ENCODE peak calls at places on chromosomes 6 and 20, in seven cellular contexts. R is iris pigment epithelial cell; F is coronary artery; A is CD8-positive, alpha-beta T cell; Y is GM23248; E is GM18507; S is CD4-positive, alpha-beta T cell. D is an unnamed sample.

GRCh38 chr20:57747889-57748456 is 38.2 kb upstream of the PMEPA1 start:
- DNase-seq in F (no peak), E (no peak), R (no peak), Y (no peak), A (no peak), S (no peak), D (no peak)

GRCh38 chr6:35370799-35371493 is 28.6 kb downstream of the PPARD start:
- DNase-seq in R (peak; percentile 34), S (no peak), Y (peak; percentile 88), E (no peak), A (no peak), F (no peak), D (no peak)

GRCh38 chr6:168126566-168127383 is 47.8 kb upstream of the FRMD1 start:
- DNase-seq in Y (no peak), A (no peak), E (no peak), S (no peak), F (peak; percentile 71), R (no peak), D (no peak)

GRCh38 chr6:19369770-19370169 is 467.4 kb upstream of the ID4 start:
- DNase-seq in F (no peak), Y (no peak), A (no peak), S (no peak), E (no peak), R (peak; percentile 39), D (no peak)

GRCh38 chr20:61980647-61981583 is 84.8 kb downstream of the TAF4 start:
- DNase-seq in Y (peak; percentile 24), F (no peak), A (no peak), R (peak; percentile 39), S (no peak), E (no peak), D (peak; percentile 59)

GRCh38 chr6:34391023-34391485 is 1.4 kb downstream of the NUDT3 start:
- DNase-seq in E (no peak), R (peak; percentile 80), A (no peak), S (no peak), F (no peak), Y (peak; percentile 83), D (peak; percentile 79)

GRCh38 chr20:57555457-57556184 is 5.3 kb upstream of the PCK1 start:
- DNase-seq in A (no peak), S (no peak), Y (no peak), F (no peak), E (no peak), R (no peak), D (no peak)

GRCh38 chr6:148869589-148869988 is 122.8 kb downstream of the UST start:
- DNase-seq in E (no peak), A (no peak), S (no peak), R (peak; percentile 92), F (no peak), Y (peak; percentile 94), D (no peak)

GRCh38 chr6:168097621-168098430 is 18.8 kb upstream of the FRMD1 start:
- DNase-seq in R (no peak), S (no peak), F (no peak), E (no peak), Y (no peak), A (no peak), D (no peak)

GRCh38 chr6:41698350-41698781 is 37.0 kb downstream of the TFEB start:
- DNase-seq in R (peak; percentile 98), A (no peak), Y (peak; percentile 75), S (no peak), E (no peak), F (no peak), D (peak; percentile 71)

GRCh38 chr6:57283096-57283495 is 34.3 kb upstream of the PRIM2 start:
- DNase-seq in Y (no peak), E (no peak), A (no peak), R (peak; percentile 41), F (no peak), S (no peak), D (peak; percentile 9)

GRCh38 chr20:54176610-54177009 is 2.8 kb upstream of the CYP24A1 start:
- DNase-seq in F (no peak), A (no peak), R (no peak), E (no peak), S (no peak), Y (peak; percentile 51), D (no peak)

GRCh38 chr6:136069119-136069518 is 181.0 kb downstream of the MTFR2 start:
- DNase-seq in F (no peak), A (no peak), Y (peak; percentile 84), R (peak; percentile 86), E (no peak), S (no peak), D (no peak)

GRCh38 chr6:69816569-69816968 is 19.8 kb upstream of the LMBRD1 start:
- DNase-seq in S (no peak), E (no peak), A (no peak), Y (no peak), F (no peak), R (no peak), D (no peak)

GRCh38 chr20:50374541-50375078 is 135.6 kb upstream of the PTPN1 start:
- DNase-seq in Y (no peak), E (no peak), R (no peak), A (no peak), F (no peak), S (no peak), D (no peak)

GRCh38 chr6:138563650-138564049 is 64.4 kb upstream of the NHSL1 start:
- DNase-seq in E (no peak), Y (no peak), A (no peak), S (no peak), F (no peak), R (no peak), D (no peak)

GRCh38 chr6:71028236-71028876 is 71.5 kb upstream of the B3GAT2 start:
- DNase-seq in Y (no peak), F (no peak), A (no peak), R (no peak), E (no peak), S (no peak), D (no peak)

GRCh38 chr20:45377191-45377775 is 842 bp downstream of the TP53TG5 start:
- DNase-seq in R (no peak), S (no peak), F (no peak), A (no peak), E (no peak), Y (no peak), D (no peak)

GRCh38 chr20:57781901-57782300 is 72.1 kb upstream of the PMEPA1 start:
- DNase-seq in F (peak; percentile 28), R (no peak), A (no peak), S (no peak), E (no peak), Y (no peak), D (no peak)

GRCh38 chr20:31494131-31494530 is 19.0 kb downstream of the REM1 start:
- DNase-seq in S (no peak), F (no peak), R (peak; percentile 55), A (no peak), Y (peak; percentile 60), E (no peak), D (peak; percentile 51)